ENCODE peak calls at places on chromosomes 6 and 20, in eight cellular contexts. X, Y, Z, N, Q, T, G and H are unnamed samples.

GRCh38 chr20:59573837-59574236 is 30.5 kb upstream of the PHACTR3 start:
- DNase-seq in X (no peak), Y (no peak), Z (no peak), N (no peak), Q (no peak), T (no peak), G (no peak), H (no peak)

GRCh38 chr6:18392346-18392877 is 5.3 kb downstream of the RNF144B start:
- DNase-seq in X (no peak), Y (no peak), Z (no peak), N (no peak), Q (peak; percentile 24), T (no peak), G (no peak), H (no peak)

GRCh38 chr6:157647261-157647915 is 175.7 kb upstream of the SNX9 start:
- DNase-seq in X (no peak), Y (peak; percentile 87), Z (no peak), N (no peak), Q (no peak), T (no peak), G (no peak), H (no peak)

GRCh38 chr20:419556-420168 is 11.6 kb downstream of the RBCK1 start:
- DNase-seq in X (no peak), Y (no peak), Z (no peak), N (no peak), Q (no peak), T (no peak), G (no peak), H (no peak)

GRCh38 chr20:843908-844307 is 10.4 kb downstream of the FAM110A start:
- DNase-seq in X (no peak), Y (no peak), Z (no peak), N (no peak), Q (no peak), T (no peak), G (no peak), H (no peak)

GRCh38 chr6:6878921-6879585 is 228.7 kb upstream of the RREB1 start:
- DNase-seq in X (no peak), Y (no peak), Z (no peak), N (no peak), Q (no peak), T (no peak), G (no peak), H (no peak)

GRCh38 chr20:51432875-51433274 is 109.6 kb downstream of the NFATC2 start:
- DNase-seq in X (no peak), Y (no peak), Z (no peak), N (no peak), Q (peak; percentile 59), T (no peak), G (no peak), H (no peak)

GRCh38 chr20:39778847-39779641 is 816.9 kb downstream of the DHX35 start:
- DNase-seq in X (no peak), Y (no peak), Z (peak; percentile 4), N (peak; percentile 14), Q (no peak), T (no peak), G (no peak), H (no peak)

GRCh38 chr6:108944707-108945685 is 96.8 kb downstream of the ARMC2 start:
- DNase-seq in X (no peak), Y (no peak), Z (peak; percentile 96), N (no peak), Q (no peak), T (no peak), G (peak; percentile 88), H (no peak)

GRCh38 chr6:146898888-146899227 is 300.1 kb downstream of the ADGB start:
- DNase-seq in X (no peak), Y (no peak), Z (no peak), N (no peak), Q (no peak), T (no peak), G (no peak), H (no peak)

GRCh38 chr6:75273009-75273408 is 11.6 kb downstream of the TMEM30A start:
- DNase-seq in X (no peak), Y (peak; percentile 48), Z (no peak), N (no peak), Q (no peak), T (no peak), G (no peak), H (no peak)

GRCh38 chr6:115067690-115068447 is 725.0 kb upstream of the HS3ST5 start:
- DNase-seq in X (no peak), Y (no peak), Z (no peak), N (no peak), Q (no peak), T (no peak), G (no peak), H (no peak)

GRCh38 chr20:10675456-10675848 is 1.7 kb upstream of the JAG1 start:
- DNase-seq in X (no peak), Y (no peak), Z (no peak), N (no peak), Q (no peak), T (no peak), G (no peak), H (no peak)

GRCh38 chr20:10672579-10673127 is 1.1 kb downstream of the JAG1 start:
- DNase-seq in X (peak; percentile 71), Y (peak; percentile 63), Z (peak; percentile 80), N (peak; percentile 62), Q (peak; percentile 58), T (peak; percentile 39), G (no peak), H (peak; percentile 43)

GRCh38 chr20:10673176-10673830 is 496 bp downstream of the JAG1 start:
- DNase-seq in X (peak; percentile 46), Y (no peak), Z (peak; percentile 65), N (peak; percentile 34), Q (no peak), T (peak; percentile 36), G (no peak), H (peak; percentile 41)

GRCh38 chr20:10674684-10675455 is 1.1 kb upstream of the JAG1 start:
- DNase-seq in X (peak; percentile 84), Y (peak; percentile 28), Z (peak; percentile 89), N (peak; percentile 79), Q (peak; percentile 88), T (peak; percentile 94), G (no peak), H (peak; percentile 84)

GRCh38 chr20:10673831-10674683 is at the start of gene JAG1:
- DNase-seq in X (peak; percentile 94), Y (peak; percentile 79), Z (peak; percentile 98), N (peak; percentile 96), Q (peak; percentile 99), T (peak; percentile 96), G (peak; percentile 88), H (peak; percentile 93)
- TF ChIP-seq CTCF in X (no peak), Y (no peak), Z (no peak), N (no peak), Q (no peak), T (no peak), G (no peak), H (no peak)

DNA sequence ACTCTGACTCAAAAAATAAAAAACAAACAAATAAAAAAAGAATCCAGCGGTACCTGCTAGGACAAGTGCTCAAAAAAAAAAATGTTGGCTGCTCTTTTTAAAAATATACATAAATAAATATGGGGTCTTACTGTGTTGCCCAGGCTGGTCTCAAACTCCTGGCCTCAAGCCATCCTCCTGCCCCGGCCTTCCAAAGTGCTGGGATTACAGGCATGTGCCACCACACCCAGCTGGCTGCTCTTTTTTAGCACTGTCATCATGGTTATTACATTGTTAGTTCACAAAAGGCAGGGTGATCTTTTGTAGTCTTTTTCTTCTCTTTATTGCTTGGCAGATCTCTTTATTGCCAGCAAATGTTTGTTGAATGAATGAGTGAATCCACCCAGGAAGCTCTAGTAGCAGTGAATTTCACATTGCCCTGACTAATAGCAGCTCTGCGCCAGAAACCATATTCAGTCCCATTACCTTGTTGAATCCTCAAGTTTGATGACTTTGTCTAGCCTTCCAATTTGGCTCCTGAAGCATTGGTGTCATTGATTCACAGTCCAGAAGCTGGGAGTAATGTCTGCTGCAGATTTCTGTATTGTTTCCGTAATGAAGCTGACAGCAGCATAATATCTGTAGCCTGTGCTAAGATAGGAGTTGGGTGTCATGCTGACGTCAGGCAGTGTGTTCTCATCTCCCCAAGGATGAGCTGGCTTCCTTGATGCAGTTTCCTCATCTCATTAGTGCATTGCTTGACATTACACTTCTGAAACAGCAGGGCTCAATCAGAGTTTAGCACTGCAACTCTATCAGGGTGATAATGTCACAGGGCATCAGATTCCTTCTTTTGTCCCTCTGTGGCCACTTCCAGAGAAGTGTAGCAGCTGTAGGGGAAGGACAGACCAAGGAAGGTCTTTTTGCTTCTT is 84.9 kb upstream of the TGM3 start:
- DNase-seq in X (no peak), Y (peak; percentile 33), Z (peak; percentile 91), N (no peak), Q (peak; percentile 34), T (no peak), G (no peak), H (no peak)
- TF ChIP-seq CTCF in X (no peak), Y (no peak), Z (peak; percentile 5), N (no peak), Q (no peak), T (no peak), G (no peak), H (no peak)

GRCh38 chr6:36685926-36686667 is 7.6 kb downstream of the CDKN1A start:
- DNase-seq in X (no peak), Y (no peak), Z (no peak), N (no peak), Q (no peak), T (no peak), G (no peak), H (no peak)
- TF ChIP-seq CTCF in X (no peak), Y (no peak), Z (no peak), N (no peak), Q (no peak), T (no peak), G (no peak), H (no peak)

GRCh38 chr6:21769405-21769851 is 175.9 kb downstream of the SOX4 start:
- DNase-seq in X (no peak), Y (no peak), Z (peak; percentile 82), N (no peak), Q (peak; percentile 30), T (no peak), G (peak; percentile 75), H (no peak)

GRCh38 chr6:21771626-21772320 is 178.2 kb downstream of the SOX4 start:
- DNase-seq in X (no peak), Y (no peak), Z (no peak), N (no peak), Q (no peak), T (no peak), G (no peak), H (no peak)

GRCh38 chr6:21769973-21770372 is 176.4 kb downstream of the SOX4 start:
- DNase-seq in X (no peak), Y (no peak), Z (no peak), N (no peak), Q (peak; percentile 40), T (no peak), G (no peak), H (no peak)

GRCh38 chr6:21764989-21765388 is 171.4 kb downstream of the SOX4 start:
- DNase-seq in X (no peak), Y (no peak), Z (no peak), N (no peak), Q (peak; percentile 56), T (no peak), G (no peak), H (no peak)

GRCh38 chr6:21767891-21768659 is 174.5 kb downstream of the SOX4 start:
- DNase-seq in X (peak; percentile 34), Y (no peak), Z (peak; percentile 54), N (no peak), Q (peak; percentile 40), T (no peak), G (no peak), H (no peak)
- TF ChIP-seq CTCF in X (no peak), Y (no peak), Z (no peak), N (no peak), Q (no peak), T (no peak), G (no peak), H (no peak)